ENCODE peak calls at places on chromosomes 2 and 18, in nine cellular contexts. B is bronchial epithelial cell; E is astrocyte; S is spleen; F is brain microvascular endothelial cell; O is PC-3; V is left ventricle myocardium inferior; D is CD8-positive, alpha-beta memory T cell; Z is effector memory CD4-positive, alpha-beta T cell. T is an unnamed sample. For H3K36me3, the result is how much of the 10 kb centered on the place peaks cover.

GRCh38 chr2:9423922-9424272 is 443 bp downstream of the CPSF3 start:
- DNase-seq in B (peak), E (no peak), S (no peak), F (no peak), O (peak), V (no peak), D (peak), Z (peak), T (no peak)

GRCh38 chr2:181203412-181203811 is 223.0 kb downstream of the UBE2E3 start:
- DNase-seq in B (peak), E (peak), S (no peak), F (peak), O (peak), V (no peak), D (no peak), Z (no peak), T (no peak)

GRCh38 chr2:59993721-59994120 is 559.7 kb downstream of the BCL11A start:
- DNase-seq in B (no peak), E (no peak), S (no peak), F (no peak), O (no peak), V (no peak), D (no peak), Z (no peak), T (no peak)

GRCh38 chr2:214311031-214311533 is 99.8 kb upstream of the VWC2L start:
- DNase-seq in B (no peak), E (no peak), S (no peak), F (no peak), O (no peak), V (no peak), D (no peak), Z (no peak), T (no peak)

GRCh38 chr2:101699191-101699938 is 1.9 kb downstream of the MAP4K4 start:
- DNase-seq in B (no peak), E (peak), S (no peak), F (no peak), O (peak), V (no peak), D (no peak), Z (no peak), T (no peak)

GRCh38 chr2:204220896-204221295 is 284.3 kb downstream of the ICOS start:
- DNase-seq in B (no peak), E (no peak), S (no peak), F (no peak), O (no peak), V (no peak), D (no peak), Z (no peak), T (no peak)

GRCh38 chr2:167748536-167748935 is 498.9 kb downstream of the STK39 start:
- DNase-seq in B (no peak), E (no peak), S (no peak), F (no peak), O (no peak), V (no peak), D (no peak), Z (no peak), T (no peak)

GRCh38 chr2:112623913-112624777 is 21.6 kb upstream of the SLC20A1 start:
- DNase-seq in B (peak), E (peak), S (no peak), F (peak), O (peak), V (peak), D (peak), Z (peak), T (peak)

GRCh38 chr18:47172476-47172875 is 3.7 kb downstream of the IER3IP1 start:
- DNase-seq in B (no peak), E (no peak), S (no peak), F (no peak), O (no peak), V (no peak), D (no peak), Z (no peak), T (no peak)

GRCh38 chr2:101509498-101510274 is 34.8 kb upstream of the RFX8 start:
- DNase-seq in B (no peak), E (no peak), S (no peak), F (no peak), O (no peak), V (no peak), D (no peak), Z (no peak), T (no peak)

GRCh38 chr18:43180814-43181213 is 65.3 kb upstream of the RIT2 start:
- DNase-seq in B (no peak), E (no peak), S (no peak), F (no peak), O (no peak), V (no peak), D (no peak), Z (no peak), T (no peak)

GRCh38 chr18:57768557-57769326 is 34.4 kb downstream of the ATP8B1 start:
- DNase-seq in B (no peak), E (peak), S (no peak), F (no peak), O (peak), V (no peak), D (no peak), Z (no peak), T (no peak)

GRCh38 chr18:54130631-54131030 is 93.8 kb downstream of the MBD2 start:
- DNase-seq in B (peak), E (no peak), S (no peak), F (no peak), O (no peak), V (no peak), D (no peak), Z (no peak), T (no peak)

GRCh38 chr2:154914606-154915005 is 216.1 kb downstream of the KCNJ3 start:
- DNase-seq in B (no peak), E (no peak), S (no peak), F (no peak), O (no peak), V (no peak), D (no peak), Z (no peak), T (no peak)

GRCh38 chr2:2838548-2838845 is 507.4 kb upstream of the MYT1L start:
- DNase-seq in B (no peak), E (no peak), S (no peak), F (no peak), O (no peak), V (no peak), D (no peak), Z (no peak), T (peak)

GRCh38 chr2:241893265-241893664 is 23.7 kb downstream of the RTP5 start:
- DNase-seq in B (no peak), E (no peak), S (peak), F (no peak), O (no peak), V (no peak), D (no peak), Z (no peak), T (no peak)

GRCh38 chr2:127155901-127156300 is 48.9 kb upstream of the BIN1 start:
- DNase-seq in B (no peak), E (peak), S (no peak), F (no peak), O (no peak), V (no peak), D (no peak), Z (no peak), T (no peak)

GRCh38 chr2:206799083-206799482 is 33.7 kb downstream of the FASTKD2 start:
- DNase-seq in B (peak), E (peak), S (no peak), F (peak), O (no peak), V (no peak), D (no peak), Z (no peak), T (no peak)

GRCh38 chr2:68556384-68556783 is 87.0 kb upstream of the PROKR1 start:
- DNase-seq in B (peak), E (peak), S (no peak), F (no peak), O (peak), V (no peak), D (no peak), Z (no peak), T (no peak)

GRCh38 chr18:25896178-25896780 is 194.1 kb downstream of the SS18 start:
- DNase-seq in B (peak), E (peak), S (no peak), F (peak), O (peak), V (no peak), D (no peak), Z (no peak), T (no peak)

GRCh38 chr2:119253760-119254600 is 30.3 kb downstream of the STEAP3 start:
- DNase-seq in B (no peak), E (no peak), S (no peak), F (no peak), O (no peak), V (no peak), D (no peak), Z (no peak), T (no peak)
- H3K36me3 ChIP-seq in B (under half), E (under half), S (under half), F (under half), O (under half), V (under half), D (under half), Z (under half), T (under half)

DNA sequence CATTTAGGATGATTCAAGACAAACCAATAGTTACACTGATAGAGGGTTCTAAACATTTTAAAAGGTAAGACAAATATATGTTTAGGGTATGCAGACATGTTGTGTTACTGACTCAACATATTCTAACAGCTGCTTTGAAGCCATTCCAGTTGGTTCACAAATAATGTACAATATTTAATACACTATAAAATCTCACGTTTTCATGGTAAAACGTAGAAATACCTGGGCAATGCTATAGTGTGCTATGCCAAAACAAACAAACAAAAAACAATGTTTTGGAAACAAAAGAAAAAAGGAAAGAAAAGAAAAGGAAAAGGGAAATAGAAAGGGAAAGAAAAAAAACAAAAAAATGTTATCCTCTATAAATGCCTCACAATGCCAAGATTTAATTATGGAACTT is 277.1 kb downstream of the TCF4 start:
- DNase-seq in B (no peak), E (no peak), S (no peak), F (no peak), O (no peak), V (no peak), D (no peak), Z (no peak), T (no peak)
- H3K36me3 ChIP-seq in B (under half), E (under half), S (under half), F (under half), O (under half), V (under half), D (under half), Z (under half), T (under half)

GRCh38 chr2:66439291-66440010 is 4.5 kb downstream of the MEIS1 start:
- DNase-seq in B (no peak), E (no peak), S (peak), F (no peak), O (no peak), V (peak), D (no peak), Z (no peak), T (no peak)

GRCh38 chr2:66443183-66443976 is 8.5 kb downstream of the MEIS1 start:
- DNase-seq in B (no peak), E (no peak), S (peak), F (no peak), O (no peak), V (no peak), D (no peak), Z (no peak), T (no peak)

GRCh38 chr2:66440692-66441091 is 5.8 kb downstream of the MEIS1 start:
- DNase-seq in B (no peak), E (no peak), S (peak), F (no peak), O (no peak), V (peak), D (no peak), Z (no peak), T (no peak)

GRCh38 chr2:66440011-66440542 is 5.2 kb downstream of the MEIS1 start:
- DNase-seq in B (no peak), E (no peak), S (peak), F (no peak), O (no peak), V (peak), D (no peak), Z (no peak), T (no peak)

DNA sequence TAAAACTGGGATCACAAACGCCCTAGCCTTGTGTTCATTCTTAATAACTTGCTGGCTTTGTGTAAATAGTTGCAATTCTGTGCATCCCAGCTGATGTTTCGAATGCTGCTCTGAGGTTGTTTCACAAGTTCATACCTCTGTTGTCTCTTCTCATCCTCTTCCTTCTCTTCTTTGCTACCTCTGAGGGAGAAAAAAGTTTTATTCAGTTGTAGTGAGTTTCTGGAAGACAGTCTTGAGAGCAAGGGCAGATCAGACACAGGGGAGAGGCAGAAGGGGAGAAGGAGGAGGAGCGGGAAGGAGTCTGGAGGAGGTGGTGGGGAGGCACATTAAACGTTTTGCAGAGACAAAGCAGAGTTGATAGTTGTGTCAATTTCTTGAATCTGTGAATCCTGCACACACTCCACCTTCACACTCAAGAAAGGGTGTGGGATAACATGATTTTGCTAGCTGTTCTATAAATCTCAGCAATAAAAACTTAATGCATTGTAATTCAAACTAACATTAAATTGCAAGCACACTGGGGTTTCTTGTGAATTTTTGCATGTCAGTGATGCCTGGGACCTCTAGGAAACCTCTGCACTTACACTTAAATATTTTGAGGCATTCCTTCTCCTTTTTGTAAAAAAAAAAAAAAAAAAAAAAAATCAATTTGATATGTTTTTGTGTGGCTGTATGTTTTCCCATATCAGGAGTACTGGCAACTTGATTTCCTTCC is 6.9 kb downstream of the MEIS1 start:
- DNase-seq in B (no peak), E (no peak), S (no peak), F (no peak), O (no peak), V (no peak), D (no peak), Z (no peak), T (no peak)
- H3K36me3 ChIP-seq in B (under half), E (under half), S (under half), F (under half), O (under half), V (under half), D (under half), Z (under half), T (under half)

GRCh38 chr2:117958186-117958585 is 55.7 kb downstream of the CCDC93 start:
- DNase-seq in B (peak), E (peak), S (no peak), F (peak), O (peak), V (no peak), D (no peak), Z (no peak), T (no peak)
- H3K36me3 ChIP-seq in B (under half), E (under half), S (half or more), F (under half), O (under half), V (half or more), D (under half), Z (half or more), T (under half)

T was measured in ascending aorta.